ENCODE peak calls at places on chromosomes 12 and 14, in six cellular contexts. H, G, P, Z, A and U are unnamed samples.

GRCh38 chr14:76307786-76308780 is 67.9 kb upstream of the ESRRB start:
- DNase-seq in H (no peak), G (no peak), Z (no peak), A (no peak), P (no peak), U (no peak)

GRCh38 chr12:89259831-89260230 is 92.5 kb downstream of the DUSP6 start:
- DNase-seq in H (peak), Z (no peak), G (no peak), A (no peak), P (no peak), U (no peak)

GRCh38 chr14:105912641-105913180 is 386.3 kb downstream of the TMEM121 start:
- DNase-seq in P (no peak), Z (no peak), H (no peak), A (no peak), G (no peak), U (no peak)

GRCh38 chr12:96327346-96327745 is 72.9 kb downstream of the CDK17 start:
- DNase-seq in H (no peak), A (no peak), Z (peak), P (no peak), G (no peak), U (no peak)

GRCh38 chr14:104942586-104942985 is 17.9 kb downstream of the PLD4 start:
- DNase-seq in P (no peak), Z (no peak), G (no peak), H (no peak), A (no peak), U (no peak)

GRCh38 chr12:109736552-109737108 is 23.0 kb downstream of the FAM222A start:
- DNase-seq in Z (no peak), A (peak), P (no peak), H (peak), G (peak), U (no peak)

GRCh38 chr14:97441740-97442362 is 644.7 kb downstream of the VRK1 start:
- DNase-seq in A (no peak), P (no peak), Z (no peak), H (no peak), G (no peak), U (no peak)

GRCh38 chr14:70330596-70330995 is 28.9 kb downstream of the COX16 start:
- DNase-seq in G (no peak), A (no peak), H (no peak), Z (no peak), P (no peak), U (no peak)

GRCh38 chr12:109892748-109893147 is 7.3 kb upstream of the TCHP start:
- DNase-seq in P (no peak), H (no peak), G (no peak), A (no peak), Z (peak), U (peak)

GRCh38 chr14:96104469-96105057 is 65.4 kb downstream of the C14orf132 start:
- DNase-seq in Z (peak), A (peak), H (peak), G (no peak), P (peak), U (no peak)

GRCh38 chr14:68144051-68144681 is 324.6 kb downstream of the RAD51B start:
- DNase-seq in G (no peak), A (peak), P (peak), H (peak), Z (no peak), U (no peak)

GRCh38 chr12:7303230-7303629 is 642 bp upstream of the ACSM4 start:
- DNase-seq in G (no peak), A (no peak), P (no peak), H (no peak), Z (no peak), U (no peak)

GRCh38 chr14:34038358-34039057 is 87.6 kb upstream of the EGLN3 start:
- DNase-seq in H (no peak), Z (no peak), A (no peak), G (no peak), P (no peak), U (no peak)

GRCh38 chr12:15526033-15526432 is 203.7 kb downstream of the PTPRO start:
- DNase-seq in A (no peak), H (no peak), Z (peak), P (no peak), G (no peak), U (peak)
- TF ChIP-seq CTCF in A (no peak), H (no peak), Z (peak), P (no peak), G (no peak), U (no peak)

DNA sequence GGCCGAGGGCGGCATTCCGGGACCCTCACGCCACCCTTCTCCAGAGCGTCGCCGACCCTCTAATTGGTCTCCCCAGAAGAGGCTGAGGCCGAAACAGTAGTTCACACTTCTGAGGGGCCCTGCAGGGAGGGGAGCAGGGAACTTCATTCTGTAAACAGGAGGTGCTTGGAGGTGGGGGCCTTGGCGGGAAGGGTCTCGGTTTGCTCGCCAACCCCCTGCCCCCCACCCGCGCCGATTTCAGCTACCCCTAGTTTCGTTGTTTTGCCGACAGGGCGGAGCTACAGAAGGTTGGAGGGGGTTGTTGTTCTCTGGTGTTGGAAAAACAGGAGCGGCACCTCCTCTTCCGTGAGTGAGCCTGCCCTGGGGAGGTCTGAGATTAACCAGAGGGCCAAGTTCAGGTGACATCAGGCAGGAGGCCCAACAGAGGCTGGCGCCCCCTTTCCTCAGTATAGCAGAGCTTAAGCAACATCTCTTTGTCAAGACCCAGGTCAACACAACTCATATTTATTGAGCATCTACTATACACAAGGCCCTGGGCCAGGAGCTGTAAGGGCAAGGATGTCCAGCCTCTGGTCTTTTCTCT is 682 bp downstream of the ERBB3 start:
- DNase-seq in A (no peak), Z (no peak), P (peak), G (peak), H (no peak), U (no peak)
- TF ChIP-seq CTCF in A (no peak), Z (no peak), P (no peak), G (no peak), H (no peak), U (no peak)

GRCh38 chr14:100108042-100108825 is 43.0 kb downstream of the EVL start:
- DNase-seq in G (peak), P (peak), H (peak), Z (peak), A (peak), U (peak)
- TF ChIP-seq CTCF in G (peak), P (peak), H (peak), Z (peak), A (peak), U (peak)

DNA sequence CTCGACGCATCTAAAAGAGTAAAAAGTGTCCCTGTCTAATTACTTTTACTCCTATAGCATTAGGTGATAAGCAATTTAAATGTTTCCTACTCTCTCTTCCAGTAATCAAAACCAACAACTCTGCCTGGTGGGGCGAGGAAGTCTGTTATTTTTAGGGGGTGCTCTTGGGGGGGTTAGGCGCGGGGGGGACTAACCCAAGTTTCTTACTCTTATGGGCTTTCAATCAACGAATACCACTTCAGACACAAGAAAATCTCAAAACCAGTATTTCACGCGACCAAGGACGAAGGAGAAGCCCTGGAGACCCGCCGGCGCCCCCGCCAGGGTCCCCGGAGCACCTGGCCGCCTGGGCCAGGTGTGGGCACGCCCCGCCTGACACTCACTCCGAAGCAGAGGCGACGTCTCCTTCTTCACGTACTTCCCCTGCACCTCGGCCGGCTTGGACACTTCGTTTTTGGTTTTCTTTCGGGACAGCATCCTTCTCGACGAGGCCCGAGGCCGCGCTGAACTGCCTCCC is 557 bp downstream of the SAV1 start:
- DNase-seq in G (no peak), P (peak), H (no peak), A (no peak), Z (peak), U (peak)
- TF ChIP-seq CTCF in G (no peak), P (no peak), H (no peak), A (no peak), Z (no peak), U (no peak)

GRCh38 chr14:24816929-24817637 is 183.1 kb upstream of the GZMB start:
- DNase-seq in G (no peak), Z (no peak), H (no peak), P (peak), A (no peak), U (no peak)

GRCh38 chr14:24816011-24816928 is 182.3 kb upstream of the GZMB start:
- DNase-seq in P (peak), H (peak), G (no peak), Z (no peak), A (no peak), U (no peak)

GRCh38 chr14:24818054-24818822 is 184.2 kb upstream of the GZMB start:
- DNase-seq in G (no peak), A (peak), P (peak), Z (no peak), H (no peak), U (no peak)

GRCh38 chr14:24818823-24819341 is 184.9 kb upstream of the GZMB start:
- DNase-seq in Z (no peak), A (no peak), H (no peak), P (no peak), G (no peak), U (no peak)

GRCh38 chr14:24817638-24818053 is 183.7 kb upstream of the GZMB start:
- DNase-seq in Z (no peak), G (peak), A (no peak), H (peak), P (peak), U (no peak)
- TF ChIP-seq CTCF in Z (no peak), G (peak), A (peak), H (peak), P (peak), U (no peak)